ENCODE peak calls at places on chromosomes 4 and X, in eight cellular contexts. One of them, this sample, is unnamed.
A peak's percentile ranks its signal among the peaks of the same experiment; 100 is the strongest.

GRCh38 chrX:96987228-96987627 is 103.5 kb downstream of the RPA4 start:
- DNase-seq in heart right ventricle: no peak
- DNase-seq in dorsolateral prefrontal cortex: no peak
- DNase-seq in lower lobe of right lung: no peak
- DNase-seq in psoas muscle: no peak
- DNase-seq in ascending aorta: no peak
- DNase-seq in RWPE1: no peak
- DNase-seq in brain microvascular endothelial cell: peak; percentile 7
- DNase-seq in this sample: no peak

GRCh38 chr4:31366041-31366440 is 645.9 kb downstream of the PCDH7 start:
- DNase-seq in dorsolateral prefrontal cortex: no peak
- DNase-seq in lower lobe of right lung: no peak
- DNase-seq in RWPE1: no peak
- DNase-seq in ascending aorta: no peak
- DNase-seq in psoas muscle: no peak
- DNase-seq in heart right ventricle: no peak
- DNase-seq in brain microvascular endothelial cell: peak; percentile 29
- DNase-seq in this sample: no peak

GRCh38 chr4:152981842-152982241 is 45.7 kb downstream of the FHDC1 start:
- DNase-seq in lower lobe of right lung: no peak
- DNase-seq in psoas muscle: no peak
- DNase-seq in dorsolateral prefrontal cortex: no peak
- DNase-seq in ascending aorta: no peak
- DNase-seq in brain microvascular endothelial cell: no peak
- DNase-seq in RWPE1: no peak
- DNase-seq in heart right ventricle: no peak
- DNase-seq in this sample: no peak

GRCh38 chr4:102858828-102859464 is 9.8 kb upstream of the CISD2 start:
- DNase-seq in lower lobe of right lung: no peak
- DNase-seq in ascending aorta: no peak
- DNase-seq in psoas muscle: no peak
- DNase-seq in brain microvascular endothelial cell: no peak
- DNase-seq in dorsolateral prefrontal cortex: no peak
- DNase-seq in heart right ventricle: no peak
- DNase-seq in RWPE1: no peak
- DNase-seq in this sample: no peak

GRCh38 chr4:146981651-146982050 is 36.0 kb upstream of the TTC29 start:
- DNase-seq in heart right ventricle: no peak
- DNase-seq in lower lobe of right lung: no peak
- DNase-seq in ascending aorta: no peak
- DNase-seq in dorsolateral prefrontal cortex: no peak
- DNase-seq in brain microvascular endothelial cell: peak; percentile 40
- DNase-seq in psoas muscle: no peak
- DNase-seq in RWPE1: no peak
- DNase-seq in this sample: no peak

GRCh38 chrX:136708348-136708747 is 60.4 kb downstream of the CD40LG start:
- DNase-seq in brain microvascular endothelial cell: no peak
- DNase-seq in dorsolateral prefrontal cortex: no peak
- DNase-seq in lower lobe of right lung: no peak
- DNase-seq in psoas muscle: no peak
- DNase-seq in RWPE1: no peak
- DNase-seq in heart right ventricle: no peak
- DNase-seq in ascending aorta: no peak
- DNase-seq in this sample: no peak

GRCh38 chr4:123701046-123701445 is 304.5 kb downstream of the SPRY1 start:
- DNase-seq in dorsolateral prefrontal cortex: no peak
- DNase-seq in psoas muscle: no peak
- DNase-seq in lower lobe of right lung: no peak
- DNase-seq in RWPE1: no peak
- DNase-seq in ascending aorta: no peak
- DNase-seq in brain microvascular endothelial cell: no peak
- DNase-seq in heart right ventricle: no peak
- DNase-seq in this sample: no peak

GRCh38 chr4:98994474-98995182 is 893 bp upstream of the METAP1 start:
- DNase-seq in brain microvascular endothelial cell: no peak
- DNase-seq in ascending aorta: no peak
- DNase-seq in heart right ventricle: no peak
- DNase-seq in lower lobe of right lung: no peak
- DNase-seq in psoas muscle: no peak
- DNase-seq in RWPE1: no peak
- DNase-seq in dorsolateral prefrontal cortex: no peak
- DNase-seq in this sample: no peak

GRCh38 chr4:61831987-61832386 is 631.9 kb downstream of the ADGRL3 start:
- DNase-seq in dorsolateral prefrontal cortex: no peak
- DNase-seq in ascending aorta: no peak
- DNase-seq in RWPE1: no peak
- DNase-seq in psoas muscle: no peak
- DNase-seq in lower lobe of right lung: no peak
- DNase-seq in brain microvascular endothelial cell: no peak
- DNase-seq in heart right ventricle: no peak
- DNase-seq in this sample: no peak

DNA sequence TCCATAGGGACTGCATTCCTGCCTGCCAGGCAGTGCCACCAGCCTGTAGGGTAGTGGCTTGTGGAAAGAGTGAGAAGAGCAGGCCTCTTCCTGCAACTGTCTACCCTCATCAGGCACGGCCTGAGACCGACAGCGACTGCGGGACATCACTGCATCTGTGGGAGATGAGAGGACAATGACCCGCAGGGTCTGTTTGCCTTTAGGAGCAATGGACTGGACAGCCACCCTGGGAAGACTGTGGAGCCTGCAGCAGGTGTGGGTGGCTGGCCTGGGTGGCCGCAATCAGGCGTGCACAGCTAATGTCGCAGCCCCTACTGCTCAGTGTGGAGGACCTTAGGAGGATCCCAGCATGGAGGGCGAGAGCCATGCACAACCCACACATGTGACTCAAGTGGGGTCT is 227.9 kb downstream of the PTTG2 start:
- DNase-seq in ascending aorta: peak; percentile 33
- DNase-seq in heart right ventricle: no peak
- DNase-seq in lower lobe of right lung: no peak
- DNase-seq in psoas muscle: no peak
- DNase-seq in dorsolateral prefrontal cortex: no peak
- DNase-seq in brain microvascular endothelial cell: no peak
- DNase-seq in RWPE1: no peak
- DNase-seq in this sample: no peak
- H3K27ac ChIP-seq in ascending aorta: no peak overlapping the region
- H3K27ac ChIP-seq in heart right ventricle: no peak overlapping the region
- H3K27ac ChIP-seq in lower lobe of right lung: no peak overlapping the region
- H3K27ac ChIP-seq in psoas muscle: no peak overlapping the region
- H3K27ac ChIP-seq in dorsolateral prefrontal cortex: no peak overlapping the region
- H3K27ac ChIP-seq in brain microvascular endothelial cell: no peak overlapping the region
- H3K27ac ChIP-seq in RWPE1: peak overlapping the region; percentile 55
- H3K27ac ChIP-seq in this sample: no peak overlapping the region

DNA sequence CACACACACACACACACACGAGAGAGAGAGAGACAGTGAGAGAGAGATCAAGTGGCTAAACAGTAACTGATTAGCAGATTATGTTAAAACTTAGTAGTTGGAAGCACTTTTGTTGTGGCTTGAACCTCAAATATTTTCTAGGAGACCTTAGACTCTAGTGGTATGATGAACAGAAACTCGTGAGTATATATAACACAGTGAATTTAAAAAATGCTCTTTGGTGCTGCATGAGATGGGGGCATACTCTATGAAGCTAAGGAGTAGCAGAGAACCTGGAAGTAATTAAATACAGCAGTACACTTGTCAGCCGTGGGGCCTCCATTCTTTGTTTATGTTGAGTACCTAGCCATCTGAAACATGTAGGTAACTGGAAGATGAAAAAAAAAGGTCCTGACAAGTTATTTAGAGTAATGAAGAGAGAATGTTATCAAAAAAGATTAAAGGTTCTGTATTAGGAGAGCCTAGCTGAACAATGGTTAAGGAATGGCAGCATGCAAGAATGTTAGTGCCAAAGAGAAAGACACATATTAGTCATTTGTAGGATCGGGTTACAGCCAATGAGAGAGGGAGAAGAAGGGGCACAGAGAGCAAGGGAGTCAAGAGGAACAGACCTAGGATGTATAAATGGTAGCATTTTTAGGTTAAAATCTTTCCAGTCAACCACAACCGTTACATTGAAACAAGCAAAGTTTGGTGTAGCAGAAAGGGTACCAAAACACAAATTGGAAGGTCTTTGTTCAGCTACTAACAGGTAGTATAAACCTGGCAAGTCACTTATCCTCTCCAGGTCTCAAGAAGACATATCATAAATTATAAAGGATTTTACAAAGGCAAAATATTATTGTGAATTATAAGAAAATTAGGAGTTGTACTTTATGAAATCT is 316.7 kb upstream of the DIPK2B start:
- DNase-seq in brain microvascular endothelial cell: peak; percentile 45
- DNase-seq in RWPE1: peak; percentile 27
- DNase-seq in lower lobe of right lung: no peak
- DNase-seq in ascending aorta: no peak
- DNase-seq in heart right ventricle: no peak
- DNase-seq in dorsolateral prefrontal cortex: no peak
- DNase-seq in psoas muscle: no peak
- DNase-seq in this sample: no peak
- H3K27ac ChIP-seq in brain microvascular endothelial cell: peak overlapping the region; percentile 44
- H3K27ac ChIP-seq in RWPE1: no peak overlapping the region
- H3K27ac ChIP-seq in lower lobe of right lung: no peak overlapping the region
- H3K27ac ChIP-seq in ascending aorta: peak overlapping the region; percentile 20
- H3K27ac ChIP-seq in heart right ventricle: no peak overlapping the region
- H3K27ac ChIP-seq in dorsolateral prefrontal cortex: no peak overlapping the region
- H3K27ac ChIP-seq in psoas muscle: no peak overlapping the region
- H3K27ac ChIP-seq in this sample: no peak overlapping the region

DNA sequence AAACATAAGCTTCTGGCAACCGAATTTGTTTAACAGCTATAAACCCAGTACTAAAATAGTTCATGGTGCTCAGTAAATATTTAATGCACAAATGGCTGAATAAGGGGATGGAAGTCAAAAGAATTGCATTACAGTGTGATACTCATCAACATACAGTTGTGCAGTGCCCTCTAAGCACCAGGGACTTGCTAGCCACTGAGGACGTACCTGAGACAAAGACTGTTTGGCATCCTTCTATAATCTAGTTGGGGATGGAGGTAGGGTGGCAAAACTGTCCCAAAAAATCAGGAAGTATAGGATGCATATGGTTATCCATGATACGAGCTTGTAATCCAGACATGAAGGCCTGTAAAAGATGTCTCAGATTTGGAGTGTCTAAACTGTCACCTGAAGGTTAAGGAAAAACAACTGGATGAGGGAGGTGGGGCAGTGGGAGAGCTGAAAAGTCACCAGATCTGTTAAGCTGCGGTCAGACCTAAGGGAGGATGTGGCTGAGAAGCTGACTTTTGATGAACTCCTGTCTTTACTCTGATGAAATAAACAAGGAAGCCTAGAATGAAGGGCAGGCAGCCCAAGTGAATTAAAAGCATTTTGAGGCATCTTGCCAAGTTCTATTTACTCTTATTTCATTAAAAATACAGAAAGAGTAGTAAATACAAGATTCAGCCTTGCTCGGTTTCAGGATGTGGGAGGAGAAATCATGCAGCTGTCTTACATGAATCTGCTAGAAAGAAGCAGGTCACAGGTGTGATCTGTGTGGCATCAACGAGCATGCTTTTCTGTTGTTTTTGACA is 12.0 kb upstream of the CD38 start:
- DNase-seq in ascending aorta: no peak
- DNase-seq in RWPE1: no peak
- DNase-seq in psoas muscle: no peak
- DNase-seq in dorsolateral prefrontal cortex: no peak
- DNase-seq in heart right ventricle: no peak
- DNase-seq in brain microvascular endothelial cell: no peak
- DNase-seq in lower lobe of right lung: no peak
- DNase-seq in this sample: no peak
- H3K27ac ChIP-seq in ascending aorta: no peak overlapping the region
- H3K27ac ChIP-seq in RWPE1: no peak overlapping the region
- H3K27ac ChIP-seq in psoas muscle: no peak overlapping the region
- H3K27ac ChIP-seq in dorsolateral prefrontal cortex: no peak overlapping the region
- H3K27ac ChIP-seq in heart right ventricle: no peak overlapping the region
- H3K27ac ChIP-seq in brain microvascular endothelial cell: no peak overlapping the region
- H3K27ac ChIP-seq in lower lobe of right lung: no peak overlapping the region
- H3K27ac ChIP-seq in this sample: no peak overlapping the region

GRCh38 chr4:1981251-1982055 is 27.3 kb downstream of the NELFA start:
- DNase-seq in ascending aorta: peak; percentile 58
- DNase-seq in psoas muscle: no peak
- DNase-seq in RWPE1: peak; percentile 12
- DNase-seq in dorsolateral prefrontal cortex: no peak
- DNase-seq in brain microvascular endothelial cell: no peak
- DNase-seq in heart right ventricle: no peak
- DNase-seq in lower lobe of right lung: no peak
- DNase-seq in this sample: no peak

GRCh38 chr4:1980561-1981041 is 28.2 kb downstream of the NELFA start:
- DNase-seq in dorsolateral prefrontal cortex: no peak
- DNase-seq in psoas muscle: no peak
- DNase-seq in RWPE1: no peak
- DNase-seq in heart right ventricle: no peak
- DNase-seq in lower lobe of right lung: no peak
- DNase-seq in ascending aorta: no peak
- DNase-seq in brain microvascular endothelial cell: no peak
- DNase-seq in this sample: no peak

GRCh38 chr4:1983846-1984405 is 24.8 kb downstream of the NELFA start:
- DNase-seq in lower lobe of right lung: no peak
- DNase-seq in brain microvascular endothelial cell: no peak
- DNase-seq in dorsolateral prefrontal cortex: no peak
- DNase-seq in heart right ventricle: peak; percentile 52
- DNase-seq in RWPE1: no peak
- DNase-seq in ascending aorta: peak; percentile 64
- DNase-seq in psoas muscle: no peak
- DNase-seq in this sample: no peak

GRCh38 chr4:1983053-1983845 is 25.5 kb downstream of the NELFA start:
- DNase-seq in lower lobe of right lung: no peak
- DNase-seq in brain microvascular endothelial cell: no peak
- DNase-seq in psoas muscle: no peak
- DNase-seq in heart right ventricle: no peak
- DNase-seq in ascending aorta: peak; percentile 62
- DNase-seq in RWPE1: no peak
- DNase-seq in dorsolateral prefrontal cortex: no peak
- DNase-seq in this sample: no peak

DNA sequence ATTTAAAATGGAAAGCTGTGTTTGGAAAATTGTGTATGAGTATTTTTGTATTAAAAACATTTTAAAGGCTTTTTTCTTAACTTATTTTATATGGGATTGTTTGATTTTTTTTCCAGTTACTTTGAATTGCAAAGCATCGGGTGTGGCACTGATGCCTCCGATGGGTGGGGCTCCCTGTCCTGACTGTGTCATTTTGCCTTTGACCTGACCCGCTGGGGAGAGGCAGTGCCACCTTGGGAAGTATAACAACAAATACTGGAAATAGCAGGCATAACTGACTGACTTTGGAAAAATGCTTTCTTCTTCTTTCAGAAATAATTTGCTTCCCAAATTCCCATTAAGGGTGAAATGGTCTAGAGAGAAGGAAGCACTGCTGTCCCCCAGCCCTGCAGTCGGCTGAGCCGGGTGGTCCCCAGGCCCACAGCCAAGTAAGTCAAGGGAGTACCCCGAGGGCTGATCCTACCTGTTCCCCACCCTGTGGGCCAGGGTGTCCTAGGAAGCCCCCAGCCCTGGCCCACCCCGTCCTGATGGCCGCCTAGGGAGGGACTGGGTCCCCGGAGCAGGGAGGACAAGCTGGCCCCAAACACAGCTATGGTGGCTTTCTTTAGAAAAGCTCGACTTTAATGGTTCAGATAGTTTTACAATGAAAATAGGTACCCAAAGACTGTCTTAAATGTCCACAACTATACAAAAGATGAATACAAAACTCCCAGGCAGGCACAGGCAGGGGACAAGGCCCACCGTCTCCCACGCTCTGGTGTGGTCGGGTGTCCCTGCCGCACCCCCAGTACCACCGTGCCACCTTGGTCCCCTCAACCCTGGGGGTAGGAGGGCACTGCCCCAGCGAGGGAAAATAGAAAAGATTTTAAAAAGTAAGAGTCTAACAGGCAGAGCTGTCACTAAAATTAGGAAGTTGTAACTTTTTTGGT is 26.4 kb downstream of the NELFA start:
- DNase-seq in heart right ventricle: no peak
- DNase-seq in dorsolateral prefrontal cortex: no peak
- DNase-seq in psoas muscle: no peak
- DNase-seq in RWPE1: peak; percentile 7
- DNase-seq in lower lobe of right lung: no peak
- DNase-seq in ascending aorta: peak; percentile 46
- DNase-seq in brain microvascular endothelial cell: no peak
- DNase-seq in this sample: no peak
- H3K27ac ChIP-seq in heart right ventricle: no peak overlapping the region
- H3K27ac ChIP-seq in dorsolateral prefrontal cortex: no peak overlapping the region
- H3K27ac ChIP-seq in psoas muscle: no peak overlapping the region
- H3K27ac ChIP-seq in RWPE1: peak overlapping the region; percentile 61
- H3K27ac ChIP-seq in lower lobe of right lung: no peak overlapping the region
- H3K27ac ChIP-seq in ascending aorta: no peak overlapping the region
- H3K27ac ChIP-seq in brain microvascular endothelial cell: no peak overlapping the region
- H3K27ac ChIP-seq in this sample: no peak overlapping the region

This sample was measured in substantia nigra.